ENCODE peak calls at places on chromosomes 16 and 17, in seven cellular contexts. U is body of pancreas; K is stimulated activated CD4-positive, alpha-beta T cell treated with anti-CD3 and anti-CD28 coated beads, TNF-alpha, amount 100 ng/mL, for 24 hours; L is naive B cell; W is DMS 273 treated with DMSO at 0.1 percent for 48 hours; O is WTC11; C is stimulated activated CD8-positive, alpha-beta memory T cell treated with anti-CD3 and anti-CD28 coated beads, Interleukin-7, amount 100 ng/mL, for 1 hour. H is an unnamed sample.

GRCh38 chr16:68417711-68418301 is 30.5 kb downstream of the SMPD3 start:
- DNase-seq in U (peak; percentile 85), W (no peak), K (peak; percentile 45), C (peak; percentile 53), L (peak; percentile 55), O (no peak), H (no peak)

GRCh38 chr16:84643180-84643583 is 5.1 kb upstream of the KLHL36 start:
- DNase-seq in C (no peak), W (peak; percentile 96), K (no peak), U (peak; percentile 70), L (no peak), O (no peak), H (peak; percentile 69)

GRCh38 chr17:59451706-59452105 is 113.7 kb upstream of the DHX40 start:
- DNase-seq in K (no peak), O (no peak), L (no peak), W (no peak), U (no peak), C (no peak), H (no peak)

GRCh38 chr16:756428-756827 is 4.1 kb upstream of the MSLN start:
- DNase-seq in U (no peak), K (no peak), W (no peak), O (no peak), L (no peak), C (no peak), H (no peak)

GRCh38 chr17:65287040-65287439 is 149.9 kb downstream of the RGS9 start:
- DNase-seq in O (no peak), C (no peak), K (no peak), W (no peak), U (no peak), L (no peak), H (no peak)

GRCh38 chr17:78726471-78727010 is 55.5 kb downstream of the CYTH1 start:
- DNase-seq in U (no peak), C (no peak), L (no peak), W (no peak), O (no peak), K (no peak), H (no peak)

GRCh38 chr17:17021194-17021863 is 20.9 kb upstream of the MPRIP start:
- DNase-seq in C (no peak), W (no peak), L (no peak), U (peak; percentile 86), O (no peak), K (no peak), H (no peak)

GRCh38 chr17:40637931-40638330 is 9.7 kb downstream of the SMARCE1 start:
- DNase-seq in C (no peak), K (no peak), U (no peak), O (no peak), L (no peak), W (no peak), H (no peak)

GRCh38 chr17:60964160-60964559 is 286.5 kb downstream of the BCAS3 start:
- DNase-seq in K (no peak), O (no peak), L (no peak), U (no peak), W (no peak), C (no peak), H (no peak)

GRCh38 chr16:3578610-3579551 is 1.7 kb upstream of the NLRC3 start:
- DNase-seq in W (no peak), L (peak; percentile 31), U (peak; percentile 9), K (no peak), C (peak; percentile 17), O (no peak), H (no peak)

GRCh38 chr16:49484454-49484853 is 110.8 kb downstream of the C16orf78 start:
- DNase-seq in K (no peak), L (no peak), U (peak; percentile 80), W (no peak), O (peak; percentile 83), C (no peak), H (no peak)

GRCh38 chr16:85245307-85246172 is 133.3 kb upstream of the CIBAR2 start:
- DNase-seq in U (peak; percentile 56), C (peak; percentile 21), L (peak; percentile 43), K (peak; percentile 18), O (peak; percentile 73), W (peak; percentile 75), H (peak; percentile 56)

GRCh38 chr16:30092373-30093010 is 768 bp upstream of the TBX6 start:
- DNase-seq in L (peak; percentile 88), O (peak; percentile 86), K (peak; percentile 34), C (no peak), W (peak; percentile 42), U (peak; percentile 82), H (peak; percentile 9)